ENCODE peak calls at places on chromosomes 4 and X, in ten cellular contexts. K, D, B, E, I, H, Z, W, P and S are unnamed samples.

GRCh38 chr4:126137782-126138170 is 823.0 kb downstream of the FAT4 start:
- DNase-seq in K (no peak), D (no peak), B (no peak), E (no peak), I (no peak), H (no peak), Z (no peak), W (no peak), P (no peak), S (no peak)

GRCh38 chrX:113512700-113513395 is 672.2 kb upstream of the AMOT start:
- DNase-seq in K (no peak), D (no peak), B (no peak), E (peak), I (peak), H (no peak), Z (no peak), W (no peak), P (no peak), S (no peak)

GRCh38 chrX:109270580-109271484 is 211.1 kb downstream of the GUCY2F start:
- DNase-seq in K (peak), D (no peak), B (no peak), E (no peak), I (peak), H (no peak), Z (no peak), W (no peak), P (peak), S (no peak)

GRCh38 chr4:60683953-60684352 is 516.2 kb upstream of the ADGRL3 start:
- DNase-seq in K (no peak), D (no peak), B (no peak), E (no peak), I (peak), H (no peak), Z (no peak), W (no peak), P (no peak), S (no peak)

GRCh38 chr4:11618666-11619282 is 190.1 kb upstream of the HS3ST1 start:
- DNase-seq in K (no peak), D (no peak), B (no peak), E (no peak), I (no peak), H (no peak), Z (no peak), W (no peak), P (no peak), S (no peak)

GRCh38 chr4:143357161-143357845 is 20.6 kb downstream of the GAB1 start:
- DNase-seq in K (no peak), D (no peak), B (no peak), E (no peak), I (no peak), H (no peak), Z (no peak), W (no peak), P (peak), S (no peak)

GRCh38 chrX:115579786-115580294 is 18.9 kb downstream of the PLS3 start:
- DNase-seq in K (no peak), D (no peak), B (no peak), E (no peak), I (no peak), H (no peak), Z (no peak), W (no peak), P (no peak), S (no peak)

GRCh38 chrX:93673056-93673868 is at the start of gene NAP1L3:
- DNase-seq in K (peak), D (peak), B (peak), E (peak), I (no peak), H (peak), Z (no peak), W (peak), P (peak), S (no peak)

GRCh38 chr4:55608591-55608990 is 16.5 kb upstream of the PDCL2 start:
- DNase-seq in K (no peak), D (no peak), B (no peak), E (no peak), I (no peak), H (no peak), Z (no peak), W (no peak), P (no peak), S (no peak)

GRCh38 chr4:36038521-36038920 is 205.8 kb downstream of the ARAP2 start:
- DNase-seq in K (no peak), D (no peak), B (no peak), E (no peak), I (no peak), H (no peak), Z (no peak), W (no peak), P (no peak), S (no peak)

GRCh38 chr4:555566-556275 is 20.4 kb downstream of the TMEM271 start:
- DNase-seq in K (no peak), D (no peak), B (no peak), E (no peak), I (no peak), H (no peak), Z (no peak), W (no peak), P (no peak), S (no peak)

GRCh38 chr4:110260299-110260698 is 61.9 kb upstream of the ELOVL6 start:
- DNase-seq in K (no peak), D (no peak), B (no peak), E (no peak), I (no peak), H (no peak), Z (no peak), W (no peak), P (no peak), S (no peak)

GRCh38 chr4:65653740-65654361 is 16.4 kb downstream of the EPHA5 start:
- DNase-seq in K (no peak), D (no peak), B (no peak), E (no peak), I (no peak), H (no peak), Z (no peak), W (no peak), P (no peak), S (no peak)

GRCh38 chr4:55884093-55884850 is 30.8 kb downstream of the EXOC1 start:
- DNase-seq in K (no peak), D (no peak), B (no peak), E (no peak), I (no peak), H (no peak), Z (no peak), W (no peak), P (no peak), S (no peak)

GRCh38 chrX:77412631-77413030 is 34.6 kb upstream of the FGF16 start:
- DNase-seq in K (no peak), D (no peak), B (no peak), E (no peak), I (no peak), H (no peak), Z (no peak), W (no peak), P (no peak), S (no peak)

GRCh38 chr4:75995727-75996126 is 5.0 kb upstream of the SDAD1 start:
- DNase-seq in K (peak), D (peak), B (no peak), E (peak), I (no peak), H (no peak), Z (no peak), W (no peak), P (peak), S (peak)

GRCh38 chrX:24860140-24860539 is 155.6 kb downstream of the ARX start:
- DNase-seq in K (no peak), D (no peak), B (no peak), E (no peak), I (no peak), H (no peak), Z (no peak), W (no peak), P (no peak), S (no peak)

GRCh38 chrX:135384161-135384836 is 37.4 kb upstream of the SMIM10L2A start:
- DNase-seq in K (peak), D (no peak), B (no peak), E (no peak), I (no peak), H (no peak), Z (no peak), W (no peak), P (peak), S (peak)

GRCh38 chrX:23803931-23804381 is 21.0 kb downstream of the SAT1 start:
- DNase-seq in K (no peak), D (no peak), B (no peak), E (peak), I (no peak), H (no peak), Z (no peak), W (no peak), P (no peak), S (no peak)

GRCh38 chrX:136531951-136532350 is at the start of gene VGLL1:
- DNase-seq in K (no peak), D (no peak), B (no peak), E (no peak), I (no peak), H (no peak), Z (no peak), W (no peak), P (no peak), S (no peak)

GRCh38 chrX:129748265-129748664 is 9.5 kb downstream of the XPNPEP2 start:
- DNase-seq in K (no peak), D (no peak), B (no peak), E (no peak), I (no peak), H (no peak), Z (no peak), W (no peak), P (no peak), S (no peak)

GRCh38 chr4:98905297-98905696 is 23.6 kb downstream of the EIF4E start:
- DNase-seq in K (no peak), D (no peak), B (no peak), E (no peak), I (no peak), H (no peak), Z (no peak), W (no peak), P (no peak), S (no peak)

GRCh38 chr4:176547005-176547404 is 227.2 kb downstream of the SPCS3 start:
- DNase-seq in K (no peak), D (no peak), B (no peak), E (peak), I (no peak), H (no peak), Z (no peak), W (no peak), P (no peak), S (no peak)

GRCh38 chrX:39152106-39152649 is 350.9 kb downstream of the MID1IP1 start:
- DNase-seq in K (peak), D (no peak), B (peak), E (no peak), I (no peak), H (peak), Z (no peak), W (no peak), P (peak), S (peak)

GRCh38 chr4:184805462-184806245 is 20.1 kb downstream of the ACSL1 start:
- DNase-seq in K (no peak), D (peak), B (no peak), E (peak), I (no peak), H (peak), Z (no peak), W (no peak), P (no peak), S (no peak)

GRCh38 chr4:52956691-52957090 is 94.6 kb downstream of the RASL11B start:
- DNase-seq in K (no peak), D (no peak), B (no peak), E (no peak), I (no peak), H (no peak), Z (no peak), W (no peak), P (no peak), S (no peak)

GRCh38 chr4:36737691-36738090 is 456.3 kb downstream of the DTHD1 start:
- DNase-seq in K (no peak), D (no peak), B (no peak), E (no peak), I (no peak), H (peak), Z (no peak), W (no peak), P (no peak), S (no peak)

GRCh38 chr4:75848891-75849290 is 53.4 kb downstream of the PPEF2 start:
- DNase-seq in K (no peak), D (no peak), B (no peak), E (peak), I (no peak), H (no peak), Z (no peak), W (no peak), P (no peak), S (no peak)

GRCh38 chr4:110970642-110971041 is 347.8 kb upstream of the PITX2 start:
- DNase-seq in K (peak), D (no peak), B (peak), E (peak), I (no peak), H (peak), Z (no peak), W (peak), P (peak), S (peak)

GRCh38 chr4:105714932-105715331 is 6.3 kb downstream of the GSTCD start:
- DNase-seq in K (no peak), D (no peak), B (no peak), E (no peak), I (no peak), H (no peak), Z (no peak), W (no peak), P (no peak), S (no peak)

GRCh38 chr4:118776166-118776954 is 59.6 kb downstream of the SEC24D start:
- DNase-seq in K (no peak), D (no peak), B (no peak), E (no peak), I (no peak), H (no peak), Z (no peak), W (no peak), P (no peak), S (no peak)

GRCh38 chr4:85808864-85809263 is 333.9 kb downstream of the ARHGAP24 start:
- DNase-seq in K (no peak), D (no peak), B (no peak), E (no peak), I (no peak), H (no peak), Z (no peak), W (no peak), P (no peak), S (no peak)

GRCh38 chr4:43394976-43395375 is 502.5 kb downstream of the GRXCR1 start:
- DNase-seq in K (no peak), D (no peak), B (no peak), E (no peak), I (no peak), H (no peak), Z (no peak), W (no peak), P (no peak), S (no peak)

GRCh38 chrX:12007881-12008280 is 130.4 kb upstream of the FRMPD4 start:
- DNase-seq in K (no peak), D (no peak), B (no peak), E (peak), I (no peak), H (no peak), Z (no peak), W (no peak), P (peak), S (no peak)

GRCh38 chrX:1493877-1494510 is 41.3 kb upstream of the ASMTL start:
- DNase-seq in K (no peak), D (no peak), B (no peak), E (no peak), I (no peak), H (peak), Z (no peak), W (no peak), P (no peak), S (no peak)

GRCh38 chr4:98623126-98623802 is 35.1 kb downstream of the TSPAN5 start:
- DNase-seq in K (no peak), D (no peak), B (no peak), E (no peak), I (no peak), H (no peak), Z (no peak), W (no peak), P (no peak), S (no peak)